ENCODE peak calls at places on chromosome 17, in nine cellular contexts. N, Q, V, T, R, G, M, E and X are unnamed samples.

GRCh38 chr17:51527230-51527982 is 267.1 kb downstream of the UTP18 start:
- DNase-seq in G (no peak), R (no peak), N (no peak), Q (no peak), V (no peak), T (no peak), M (no peak), E (no peak), X (no peak)

GRCh38 chr17:16294560-16294959 is 58.7 kb downstream of the CENPV start:
- DNase-seq in T (no peak), E (no peak), M (no peak), Q (no peak), V (no peak), R (no peak), N (peak; percentile 27), G (no peak), X (no peak)

GRCh38 chr17:64502809-64503208 is 3.3 kb downstream of the DDX5 start:
- DNase-seq in R (no peak), M (no peak), G (no peak), E (no peak), N (no peak), T (peak; percentile 68), V (no peak), Q (no peak), X (no peak)

GRCh38 chr17:18961634-18962493 is 9.9 kb downstream of the SLC5A10 start:
- DNase-seq in M (no peak), V (no peak), G (no peak), N (no peak), E (no peak), Q (no peak), R (no peak), T (peak; percentile 43), X (no peak)

GRCh38 chr17:82314721-82315605 is 2.4 kb downstream of the CD7 start:
- DNase-seq in E (no peak), G (no peak), N (no peak), R (no peak), V (no peak), Q (peak; percentile 17), M (no peak), T (no peak), X (no peak)

GRCh38 chr17:335691-336090 is 16.9 kb downstream of the RPH3AL start:
- DNase-seq in G (no peak), R (no peak), V (no peak), N (no peak), Q (no peak), E (no peak), M (no peak), T (no peak), X (peak; percentile 57)

GRCh38 chr17:42276609-42277341 is 584 bp upstream of the STAT5B start:
- DNase-seq in G (no peak), N (peak; percentile 73), Q (no peak), E (peak; percentile 74), R (peak; percentile 79), M (peak; percentile 75), V (peak; percentile 38), T (peak; percentile 88), X (peak; percentile 85)

GRCh38 chr17:50547035-50547735 is at the start of gene SPATA20:
- DNase-seq in G (peak; percentile 84), N (peak; percentile 88), T (peak; percentile 84), M (peak; percentile 95), R (peak; percentile 91), Q (peak; percentile 87), E (peak; percentile 95), V (peak; percentile 93), X (peak; percentile 96)

GRCh38 chr17:20206591-20206990 is 197.4 kb downstream of the SPECC1 start:
- DNase-seq in T (peak; percentile 83), G (no peak), V (no peak), Q (no peak), M (no peak), N (no peak), E (no peak), R (no peak), X (no peak)

GRCh38 chr17:29764748-29765147 is 142.0 kb upstream of the CORO6 start:
- DNase-seq in V (no peak), M (no peak), N (no peak), R (no peak), T (no peak), G (no peak), Q (no peak), E (no peak), X (no peak)

GRCh38 chr17:34377078-34377823 is 14.2 kb upstream of the CCL1 start:
- DNase-seq in Q (no peak), M (no peak), G (no peak), E (no peak), N (no peak), V (no peak), T (no peak), R (no peak), X (no peak)

GRCh38 chr17:34379876-34380275 is 16.8 kb upstream of the CCL1 start:
- DNase-seq in V (no peak), N (no peak), R (no peak), E (no peak), T (no peak), Q (no peak), M (no peak), G (no peak), X (no peak)

GRCh38 chr17:34382586-34383224 is 19.7 kb upstream of the CCL1 start:
- DNase-seq in R (no peak), E (no peak), V (no peak), G (no peak), T (no peak), Q (no peak), M (peak; percentile 12), N (no peak), X (no peak)

GRCh38 chr17:34375598-34375997 is 12.6 kb upstream of the CCL1 start:
- DNase-seq in R (no peak), M (no peak), E (no peak), T (no peak), N (no peak), V (no peak), Q (no peak), G (no peak), X (no peak)

DNA sequence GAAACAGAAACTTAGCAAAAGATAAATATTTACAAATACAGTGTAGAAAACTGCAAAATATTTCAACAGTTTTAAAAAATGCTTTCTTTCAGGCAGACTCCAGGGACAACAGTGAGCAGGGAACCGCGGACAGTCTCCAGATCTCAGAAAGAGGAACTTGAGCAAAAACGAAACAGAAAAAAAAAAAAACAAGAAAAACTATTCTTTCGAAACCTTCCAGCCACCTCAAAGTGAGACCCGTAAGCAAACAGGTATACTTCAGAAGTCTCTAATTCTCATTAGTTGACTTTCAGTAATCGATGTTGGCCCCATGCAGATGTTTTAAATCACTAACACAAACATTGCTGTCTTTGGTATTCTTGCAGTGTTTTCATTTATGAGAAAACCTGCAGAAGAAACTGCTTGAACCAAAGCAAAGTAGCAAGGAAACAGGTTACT is 15.7 kb upstream of the CCL1 start:
- DNase-seq in N (no peak), E (no peak), G (no peak), R (no peak), V (peak; percentile 55), M (peak; percentile 28), Q (no peak), T (no peak), X (no peak)
- H3K4me1 ChIP-seq in N (no peaks in the 10 kb centered on the region), E (no peaks in the 10 kb centered on the region), G (no peaks in the 10 kb centered on the region), R (no peaks in the 10 kb centered on the region), V (no peaks in the 10 kb centered on the region), M (no peaks in the 10 kb centered on the region), Q (no peaks in the 10 kb centered on the region), T (no peaks in the 10 kb centered on the region), X (peaks cover 16% of the 10 kb centered on the region)

GRCh38 chr17:6712854-6713129 is 377 bp downstream of the SLC13A5 start:
- DNase-seq in E (no peak), R (no peak), G (no peak), T (no peak), Q (no peak), M (no peak), V (no peak), N (no peak), X (no peak)

GRCh38 chr17:6714315-6714874 is 1.2 kb upstream of the SLC13A5 start:
- DNase-seq in T (no peak), R (no peak), E (no peak), G (no peak), Q (no peak), V (no peak), N (no peak), M (no peak), X (no peak)

GRCh38 chr17:6713130-6713917 is at the start of gene SLC13A5:
- DNase-seq in T (no peak), N (peak; percentile 87), Q (no peak), V (no peak), G (no peak), M (no peak), E (no peak), R (no peak), X (no peak)

GRCh38 chr17:6712058-6712853 is 913 bp downstream of the SLC13A5 start:
- DNase-seq in N (peak; percentile 88), V (no peak), Q (no peak), T (no peak), R (no peak), E (no peak), G (no peak), M (no peak), X (no peak)

DNA sequence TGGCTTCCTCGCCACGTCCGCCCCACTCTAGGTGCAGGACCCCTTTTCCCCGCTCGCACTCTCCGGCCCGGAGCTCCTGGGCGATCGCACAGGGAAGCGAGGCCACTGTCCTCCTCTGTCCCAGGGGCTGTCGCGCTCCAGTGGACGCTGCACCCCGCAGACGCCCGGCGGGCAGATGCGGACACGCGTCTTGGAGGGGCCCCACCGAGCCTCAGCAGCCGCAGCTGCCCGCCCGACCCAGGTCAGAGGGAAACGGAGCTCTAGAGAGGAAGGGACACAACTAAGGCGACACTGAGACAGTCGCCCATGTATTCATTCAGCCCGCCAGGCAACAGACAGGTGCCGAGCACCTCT is 726 bp upstream of the SLC13A5 start:
- DNase-seq in R (no peak), M (no peak), T (no peak), G (no peak), Q (no peak), V (no peak), E (no peak), N (no peak), X (no peak)
- H3K4me3 ChIP-seq in R (no peak overlapping the region), M (no peak overlapping the region), T (no peak overlapping the region), G (no peak overlapping the region), Q (no peak overlapping the region), V (no peak overlapping the region), E (peak overlapping the region; percentile 30), N (no peak overlapping the region), X (peak overlapping the region; percentile 16)

GRCh38 chr17:40456396-40456951 is 13.2 kb downstream of the IGFBP4 start:
- DNase-seq in M (no peak), Q (no peak), V (no peak), R (peak; percentile 65), N (no peak), T (no peak), G (no peak), E (no peak), X (peak; percentile 61)
- H3K4me1 ChIP-seq in M (peaks cover 27% of the 10 kb centered on the region), Q (no peaks in the 10 kb centered on the region), V (peaks cover 3% of the 10 kb centered on the region), R (peaks cover 51% of the 10 kb centered on the region), N (peaks cover 24% of the 10 kb centered on the region), T (peaks cover 48% of the 10 kb centered on the region), G (no peaks in the 10 kb centered on the region), E (peaks cover 97% of the 10 kb centered on the region), X (peaks cover 47% of the 10 kb centered on the region)

DNA sequence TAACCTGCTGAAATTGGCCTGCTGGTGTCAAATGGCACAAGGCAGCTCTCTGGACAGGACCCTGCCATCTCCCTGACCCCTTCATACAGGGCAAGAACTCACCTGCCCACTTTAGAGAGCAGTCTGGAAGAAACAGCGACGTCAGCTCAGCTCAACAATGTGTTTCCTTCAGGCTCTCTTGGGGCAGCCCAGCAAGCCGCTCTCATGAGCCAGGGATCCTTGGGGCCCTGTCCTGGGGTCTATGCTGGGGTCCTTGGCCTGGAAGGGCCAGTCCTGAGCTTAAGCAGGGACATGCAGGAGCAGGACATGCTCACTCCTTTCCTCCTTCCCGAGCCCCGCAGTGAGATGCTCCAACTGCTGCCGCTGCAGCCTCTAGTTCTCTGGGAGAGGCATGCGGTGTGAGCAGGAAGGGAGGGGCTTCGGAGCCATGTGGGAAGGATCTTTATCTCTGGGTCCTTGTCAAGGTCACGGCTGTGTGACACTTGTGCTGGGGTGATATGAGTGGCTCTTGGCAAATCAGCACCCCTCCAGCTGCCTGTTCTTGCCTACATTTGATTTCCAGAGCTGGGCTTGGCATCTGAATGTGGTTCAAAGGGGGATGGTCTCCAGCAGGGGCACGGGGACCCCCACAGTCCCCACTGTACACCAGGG is 3.4 kb downstream of the C1QTNF1 start:
- DNase-seq in N (peak; percentile 94), V (no peak), G (no peak), R (peak; percentile 15), T (no peak), M (no peak), E (no peak), Q (no peak), X (peak; percentile 63)
- H3K4me3 ChIP-seq in N (peak overlapping the region; percentile 57), V (no peak overlapping the region), G (no peak overlapping the region), R (no peak overlapping the region), T (no peak overlapping the region), M (no peak overlapping the region), E (no peak overlapping the region), Q (no peak overlapping the region), X (no peak overlapping the region)